ENCODE peak calls at places on chromosomes 6 and 20, in eight cellular contexts. L, N, K, A, C, V, R and Y are unnamed samples.

GRCh38 chr20:63876489-63877036 is 11.5 kb downstream of the TPD52L2 start:
- DNase-seq in L (no peak), N (no peak), K (no peak), A (no peak), C (no peak), V (no peak), R (no peak), Y (no peak)

GRCh38 chr6:12801141-12801540 is 84.6 kb downstream of the PHACTR1 start:
- DNase-seq in L (no peak), N (no peak), K (no peak), A (no peak), C (no peak), V (no peak), R (no peak), Y (no peak)

GRCh38 chr20:11255860-11256259 is 582.1 kb upstream of the JAG1 start:
- DNase-seq in L (no peak), N (no peak), K (no peak), A (no peak), C (no peak), V (no peak), R (no peak), Y (no peak)

GRCh38 chr20:43925786-43926185 is 11.1 kb downstream of the TOX2 start:
- DNase-seq in L (no peak), N (no peak), K (peak), A (no peak), C (peak), V (no peak), R (no peak), Y (no peak)

GRCh38 chr6:35078896-35079295 is 62.2 kb downstream of the TCP11 start:
- DNase-seq in L (no peak), N (no peak), K (no peak), A (no peak), C (no peak), V (no peak), R (no peak), Y (no peak)

GRCh38 chr6:74826318-74826717 is 379.5 kb downstream of the COL12A1 start:
- DNase-seq in L (no peak), N (no peak), K (no peak), A (no peak), C (no peak), V (no peak), R (no peak), Y (no peak)

GRCh38 chr6:132070356-132070755 is 119.2 kb upstream of the CCN2 start:
- DNase-seq in L (no peak), N (no peak), K (no peak), A (no peak), C (peak), V (no peak), R (no peak), Y (no peak)

GRCh38 chr20:54355631-54356280 is 119.6 kb upstream of the DOK5 start:
- DNase-seq in L (no peak), N (no peak), K (no peak), A (no peak), C (no peak), V (no peak), R (no peak), Y (no peak)

GRCh38 chr6:139753198-139753861 is 378.9 kb upstream of the CITED2 start:
- DNase-seq in L (no peak), N (no peak), K (no peak), A (peak), C (no peak), V (no peak), R (no peak), Y (no peak)

GRCh38 chr6:45326698-45327417 is 1.3 kb upstream of the RUNX2 start:
- DNase-seq in L (no peak), N (no peak), K (no peak), A (no peak), C (no peak), V (no peak), R (no peak), Y (no peak)

GRCh38 chr20:33740189-33740588 is 8.4 kb downstream of the ZNF341 start:
- DNase-seq in L (no peak), N (no peak), K (no peak), A (no peak), C (no peak), V (no peak), R (no peak), Y (no peak)

GRCh38 chr20:38114353-38114791 is 50.7 kb downstream of the TGM2 start:
- DNase-seq in L (no peak), N (no peak), K (no peak), A (no peak), C (no peak), V (peak), R (no peak), Y (no peak)

DNA sequence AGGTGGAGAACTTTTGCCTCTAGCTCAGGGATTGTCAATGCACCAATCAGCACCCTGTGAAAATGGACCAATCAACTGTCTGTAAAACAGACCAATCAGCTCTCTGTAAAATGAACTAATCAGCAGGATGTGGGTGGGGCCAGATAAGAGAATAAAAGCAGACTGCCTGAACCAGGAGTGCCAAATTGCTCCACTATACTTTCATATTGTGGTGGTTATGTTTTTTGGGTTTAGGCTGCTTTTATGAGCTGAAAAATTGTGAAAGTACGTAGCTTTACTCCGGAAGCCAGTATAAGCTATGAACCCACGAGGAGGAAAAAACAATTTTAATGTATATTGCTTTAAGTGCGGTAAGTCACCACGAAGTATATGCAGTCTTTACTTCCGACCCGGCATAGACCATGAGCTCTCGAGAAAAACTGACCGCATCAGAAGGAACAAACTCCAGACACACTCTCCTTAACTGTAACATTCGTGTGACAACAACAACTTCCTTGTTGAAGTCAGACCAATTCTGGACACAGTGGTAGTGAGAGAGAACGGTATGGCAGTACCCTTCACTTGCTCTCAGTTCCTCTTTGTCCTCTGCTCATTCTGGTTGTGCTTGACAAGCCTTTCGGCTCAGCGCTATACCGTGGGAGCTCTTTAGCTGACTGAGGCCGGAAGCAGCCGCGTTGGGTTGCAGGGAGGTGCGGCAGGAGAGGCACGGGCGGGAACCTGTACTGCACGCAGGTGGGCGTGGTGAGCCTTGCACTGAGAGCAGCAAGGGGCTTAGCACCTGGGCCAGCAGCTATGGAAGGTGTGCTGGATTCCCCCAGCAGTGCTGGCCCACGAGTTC is 81.9 kb upstream of the E2F3 start:
- DNase-seq in L (no peak), N (peak), K (no peak), A (no peak), C (no peak), V (no peak), R (no peak), Y (no peak)
- TF ChIP-seq MAX in L (no peak), N (peak), K (no peak), A (no peak), C (no peak), V (no peak), R (no peak), Y (no peak)

GRCh38 chr6:7216941-7217621 is 95.9 kb downstream of the SSR1 start:
- DNase-seq in L (no peak), N (no peak), K (no peak), A (no peak), C (no peak), V (no peak), R (no peak), Y (no peak)
- TF ChIP-seq MAX in L (no peak), N (no peak), K (no peak), A (no peak), C (no peak), V (no peak), R (no peak), Y (no peak)

GRCh38 chr20:14583413-14583812 is 246.0 kb upstream of the FLRT3 start:
- DNase-seq in L (no peak), N (no peak), K (no peak), A (no peak), C (no peak), V (peak), R (peak), Y (no peak)
- TF ChIP-seq MAX in L (no peak), N (no peak), K (no peak), A (no peak), C (no peak), V (no peak), R (no peak), Y (no peak)

GRCh38 chr6:7546832-7547714 is 5.6 kb downstream of the DSP start:
- DNase-seq in L (no peak), N (no peak), K (no peak), A (no peak), C (no peak), V (no peak), R (no peak), Y (no peak)
- TF ChIP-seq MAX in L (no peak), N (no peak), K (no peak), A (no peak), C (no peak), V (no peak), R (no peak), Y (no peak)

DNA sequence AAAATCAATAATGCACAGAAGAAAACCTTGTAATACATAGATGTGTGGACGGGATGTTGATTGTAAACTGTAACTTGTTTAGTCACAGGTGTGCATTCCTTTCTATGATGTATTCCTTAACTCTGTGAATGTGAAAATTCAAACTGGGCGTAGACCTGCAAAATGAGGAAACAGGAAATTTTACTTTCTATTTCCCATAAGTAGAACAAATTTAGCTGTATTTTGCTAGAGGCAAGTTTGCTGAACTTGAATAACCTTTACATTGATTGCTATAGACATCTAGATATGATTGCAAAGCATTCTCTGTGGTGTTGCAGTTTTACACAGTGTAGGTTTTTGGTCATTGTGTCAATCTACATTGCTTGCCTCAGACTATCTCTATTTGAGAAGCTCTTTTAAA is 368.4 kb upstream of the MAN1A1 start:
- DNase-seq in L (no peak), N (no peak), K (no peak), A (no peak), C (no peak), V (no peak), R (no peak), Y (no peak)
- TF ChIP-seq MAX in L (no peak), N (no peak), K (no peak), A (no peak), C (no peak), V (no peak), R (no peak), Y (no peak)

DNA sequence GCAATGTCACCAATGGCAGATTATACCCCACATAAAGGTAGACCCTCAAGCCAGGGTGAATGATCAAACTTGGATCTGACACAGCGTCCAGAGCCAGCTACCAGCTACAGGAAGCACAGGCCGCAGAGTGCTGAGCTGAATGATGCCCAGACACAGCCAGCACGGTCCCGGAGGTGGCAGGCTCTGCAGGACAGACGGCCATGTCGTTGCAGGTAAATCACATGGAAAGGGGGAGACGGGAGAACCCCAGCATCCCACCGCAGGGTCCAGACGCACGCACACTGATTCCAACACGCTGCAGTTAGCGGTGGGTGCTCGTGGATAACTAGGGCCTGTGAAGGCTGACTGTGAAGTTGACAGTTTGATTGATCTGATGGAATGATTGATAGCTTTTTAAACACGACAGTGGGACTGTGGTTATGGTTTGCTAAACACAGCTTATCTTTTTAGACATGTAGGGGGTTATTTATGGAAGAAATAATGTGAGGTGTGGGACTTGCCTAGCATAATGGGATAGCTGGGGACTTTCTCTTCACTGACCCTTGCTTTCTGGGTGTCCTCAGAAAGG is 228.5 kb downstream of the ERMARD start:
- DNase-seq in L (no peak), N (no peak), K (no peak), A (no peak), C (no peak), V (no peak), R (no peak), Y (no peak)
- TF ChIP-seq MAX in L (no peak), N (no peak), K (no peak), A (no peak), C (no peak), V (no peak), R (no peak), Y (no peak)

GRCh38 chr6:85436939-85437495 is 12.9 kb upstream of the NT5E start:
- DNase-seq in L (no peak), N (no peak), K (no peak), A (no peak), C (no peak), V (peak), R (no peak), Y (no peak)
- TF ChIP-seq MAX in L (no peak), N (no peak), K (no peak), A (no peak), C (no peak), V (no peak), R (no peak), Y (no peak)